ENCODE peak calls at places on chromosomes 7 and 10, in eight cellular contexts. One of them, this sample, is unnamed.

GRCh38 chr7:93382362-93382761 is 150.2 kb downstream of the VPS50 start:
- DNase-seq in T follicular helper cell: no peak
- DNase-seq in smooth muscle cell of the brain vasculature: no peak
- DNase-seq in C1 segment of cervical spinal cord: no peak
- DNase-seq in NCI-H2081: no peak
- DNase-seq in T47D: no peak
- DNase-seq in right cardiac atrium: no peak
- DNase-seq in cerebellar cortex: no peak
- DNase-seq in this sample: no peak

GRCh38 chr7:152571031-152571430 is 104.9 kb downstream of the XRCC2 start:
- DNase-seq in C1 segment of cervical spinal cord: no peak
- DNase-seq in right cardiac atrium: no peak
- DNase-seq in T47D: no peak
- DNase-seq in smooth muscle cell of the brain vasculature: no peak
- DNase-seq in cerebellar cortex: no peak
- DNase-seq in T follicular helper cell: no peak
- DNase-seq in NCI-H2081: no peak
- DNase-seq in this sample: no peak

GRCh38 chr10:124150189-124150806 is 56.9 kb upstream of the CHST15 start:
- DNase-seq in smooth muscle cell of the brain vasculature: no peak
- DNase-seq in T47D: no peak
- DNase-seq in T follicular helper cell: no peak
- DNase-seq in C1 segment of cervical spinal cord: no peak
- DNase-seq in cerebellar cortex: no peak
- DNase-seq in NCI-H2081: no peak
- DNase-seq in right cardiac atrium: no peak
- DNase-seq in this sample: no peak

GRCh38 chr7:154259396-154259795 is 207.2 kb downstream of the DPP6 start:
- DNase-seq in NCI-H2081: no peak
- DNase-seq in T47D: no peak
- DNase-seq in C1 segment of cervical spinal cord: no peak
- DNase-seq in T follicular helper cell: no peak
- DNase-seq in cerebellar cortex: no peak
- DNase-seq in right cardiac atrium: no peak
- DNase-seq in smooth muscle cell of the brain vasculature: no peak
- DNase-seq in this sample: no peak

GRCh38 chr7:34320412-34320811 is 337.6 kb upstream of the NPSR1 start:
- DNase-seq in T follicular helper cell: no peak
- DNase-seq in smooth muscle cell of the brain vasculature: no peak
- DNase-seq in C1 segment of cervical spinal cord: no peak
- DNase-seq in cerebellar cortex: no peak
- DNase-seq in NCI-H2081: no peak
- DNase-seq in right cardiac atrium: no peak
- DNase-seq in T47D: peak
- DNase-seq in this sample: no peak

GRCh38 chr10:46226232-46226631 is 60.6 kb upstream of the ANTXRL start:
- DNase-seq in C1 segment of cervical spinal cord: no peak
- DNase-seq in T follicular helper cell: no peak
- DNase-seq in T47D: no peak
- DNase-seq in cerebellar cortex: no peak
- DNase-seq in smooth muscle cell of the brain vasculature: no peak
- DNase-seq in NCI-H2081: no peak
- DNase-seq in right cardiac atrium: no peak
- DNase-seq in this sample: no peak

GRCh38 chr10:103157246-103157645 is 35.8 kb downstream of the NT5C2 start:
- DNase-seq in T follicular helper cell: no peak
- DNase-seq in right cardiac atrium: no peak
- DNase-seq in smooth muscle cell of the brain vasculature: no peak
- DNase-seq in T47D: no peak
- DNase-seq in NCI-H2081: no peak
- DNase-seq in C1 segment of cervical spinal cord: no peak
- DNase-seq in cerebellar cortex: no peak
- DNase-seq in this sample: no peak

GRCh38 chr10:24951201-24952145 is 933 bp downstream of the PRTFDC1 start:
- DNase-seq in T47D: no peak
- DNase-seq in T follicular helper cell: no peak
- DNase-seq in right cardiac atrium: no peak
- DNase-seq in NCI-H2081: peak
- DNase-seq in cerebellar cortex: peak
- DNase-seq in C1 segment of cervical spinal cord: peak
- DNase-seq in smooth muscle cell of the brain vasculature: no peak
- DNase-seq in this sample: peak

GRCh38 chr10:33476757-33477273 is 142.3 kb upstream of the NRP1 start:
- DNase-seq in right cardiac atrium: no peak
- DNase-seq in NCI-H2081: no peak
- DNase-seq in T47D: no peak
- DNase-seq in C1 segment of cervical spinal cord: no peak
- DNase-seq in T follicular helper cell: no peak
- DNase-seq in smooth muscle cell of the brain vasculature: no peak
- DNase-seq in cerebellar cortex: no peak
- DNase-seq in this sample: no peak

GRCh38 chr7:51352174-51353145 is 35.9 kb upstream of the COBL start:
- DNase-seq in T47D: no peak
- DNase-seq in NCI-H2081: no peak
- DNase-seq in right cardiac atrium: no peak
- DNase-seq in cerebellar cortex: no peak
- DNase-seq in T follicular helper cell: no peak
- DNase-seq in smooth muscle cell of the brain vasculature: no peak
- DNase-seq in C1 segment of cervical spinal cord: no peak
- DNase-seq in this sample: no peak

GRCh38 chr7:101167645-101168411 is 2.5 kb upstream of the VGF start:
- DNase-seq in T follicular helper cell: no peak
- DNase-seq in T47D: no peak
- DNase-seq in right cardiac atrium: no peak
- DNase-seq in C1 segment of cervical spinal cord: no peak
- DNase-seq in NCI-H2081: no peak
- DNase-seq in smooth muscle cell of the brain vasculature: no peak
- DNase-seq in cerebellar cortex: no peak
- DNase-seq in this sample: peak

GRCh38 chr10:30459283-30459682 is 25.3 kb downstream of the MAP3K8 start:
- DNase-seq in T47D: no peak
- DNase-seq in C1 segment of cervical spinal cord: no peak
- DNase-seq in smooth muscle cell of the brain vasculature: peak
- DNase-seq in T follicular helper cell: no peak
- DNase-seq in cerebellar cortex: no peak
- DNase-seq in right cardiac atrium: peak
- DNase-seq in NCI-H2081: no peak
- DNase-seq in this sample: no peak

GRCh38 chr10:72250666-72251065 is 23.1 kb upstream of the DDIT4 start:
- DNase-seq in C1 segment of cervical spinal cord: no peak
- DNase-seq in right cardiac atrium: peak
- DNase-seq in T47D: no peak
- DNase-seq in T follicular helper cell: no peak
- DNase-seq in cerebellar cortex: no peak
- DNase-seq in NCI-H2081: no peak
- DNase-seq in smooth muscle cell of the brain vasculature: no peak
- DNase-seq in this sample: no peak

GRCh38 chr10:102157224-102157623 is 5.0 kb downstream of the NOLC1 start:
- DNase-seq in cerebellar cortex: no peak
- DNase-seq in right cardiac atrium: no peak
- DNase-seq in smooth muscle cell of the brain vasculature: no peak
- DNase-seq in NCI-H2081: peak
- DNase-seq in T follicular helper cell: no peak
- DNase-seq in T47D: peak
- DNase-seq in C1 segment of cervical spinal cord: no peak
- DNase-seq in this sample: no peak

GRCh38 chr7:140079121-140079536 is 16.4 kb upstream of the PARP12 start:
- DNase-seq in T47D: no peak
- DNase-seq in right cardiac atrium: no peak
- DNase-seq in cerebellar cortex: peak
- DNase-seq in C1 segment of cervical spinal cord: no peak
- DNase-seq in T follicular helper cell: no peak
- DNase-seq in NCI-H2081: no peak
- DNase-seq in smooth muscle cell of the brain vasculature: no peak
- DNase-seq in this sample: peak

GRCh38 chr7:157873181-157873580 is 536.4 kb downstream of the DNAJB6 start:
- DNase-seq in T47D: no peak
- DNase-seq in smooth muscle cell of the brain vasculature: no peak
- DNase-seq in cerebellar cortex: no peak
- DNase-seq in right cardiac atrium: no peak
- DNase-seq in NCI-H2081: no peak
- DNase-seq in T follicular helper cell: no peak
- DNase-seq in C1 segment of cervical spinal cord: no peak
- DNase-seq in this sample: no peak

GRCh38 chr10:80173441-80173840 is 31.9 kb downstream of the ANXA11 start:
- DNase-seq in smooth muscle cell of the brain vasculature: no peak
- DNase-seq in T follicular helper cell: no peak
- DNase-seq in right cardiac atrium: peak
- DNase-seq in NCI-H2081: peak
- DNase-seq in cerebellar cortex: peak
- DNase-seq in C1 segment of cervical spinal cord: no peak
- DNase-seq in T47D: no peak
- DNase-seq in this sample: no peak

GRCh38 chr10:52617346-52617745 is 155.2 kb downstream of the MBL2 start:
- DNase-seq in cerebellar cortex: no peak
- DNase-seq in smooth muscle cell of the brain vasculature: no peak
- DNase-seq in NCI-H2081: no peak
- DNase-seq in right cardiac atrium: no peak
- DNase-seq in T47D: no peak
- DNase-seq in C1 segment of cervical spinal cord: no peak
- DNase-seq in T follicular helper cell: no peak
- DNase-seq in this sample: no peak

GRCh38 chr10:64465653-64466052 is 944.5 kb downstream of the REEP3 start:
- DNase-seq in C1 segment of cervical spinal cord: no peak
- DNase-seq in smooth muscle cell of the brain vasculature: no peak
- DNase-seq in T47D: no peak
- DNase-seq in T follicular helper cell: no peak
- DNase-seq in NCI-H2081: no peak
- DNase-seq in cerebellar cortex: no peak
- DNase-seq in right cardiac atrium: no peak
- DNase-seq in this sample: no peak

GRCh38 chr7:138370956-138371355 is 89.1 kb upstream of the TRIM24 start:
- DNase-seq in NCI-H2081: no peak
- DNase-seq in smooth muscle cell of the brain vasculature: no peak
- DNase-seq in cerebellar cortex: no peak
- DNase-seq in C1 segment of cervical spinal cord: no peak
- DNase-seq in right cardiac atrium: no peak
- DNase-seq in T follicular helper cell: no peak
- DNase-seq in T47D: no peak
- DNase-seq in this sample: no peak

GRCh38 chr7:88361357-88361756 is 54.7 kb upstream of the STEAP4 start:
- DNase-seq in right cardiac atrium: no peak
- DNase-seq in T follicular helper cell: no peak
- DNase-seq in smooth muscle cell of the brain vasculature: no peak
- DNase-seq in cerebellar cortex: no peak
- DNase-seq in NCI-H2081: no peak
- DNase-seq in C1 segment of cervical spinal cord: no peak
- DNase-seq in T47D: no peak
- DNase-seq in this sample: no peak

GRCh38 chr10:38038107-38038931 is 27.8 kb downstream of the ZNF33A start:
- DNase-seq in T follicular helper cell: no peak
- DNase-seq in C1 segment of cervical spinal cord: no peak
- DNase-seq in T47D: no peak
- DNase-seq in right cardiac atrium: no peak
- DNase-seq in NCI-H2081: no peak
- DNase-seq in smooth muscle cell of the brain vasculature: no peak
- DNase-seq in cerebellar cortex: no peak
- DNase-seq in this sample: peak

GRCh38 chr7:603152-603941 is 83.7 kb upstream of the PDGFA start:
- DNase-seq in NCI-H2081: no peak
- DNase-seq in C1 segment of cervical spinal cord: no peak
- DNase-seq in cerebellar cortex: no peak
- DNase-seq in T follicular helper cell: no peak
- DNase-seq in T47D: no peak
- DNase-seq in smooth muscle cell of the brain vasculature: no peak
- DNase-seq in right cardiac atrium: no peak
- DNase-seq in this sample: no peak

GRCh38 chr10:52215745-52216361 is 98.2 kb upstream of the DKK1 start:
- DNase-seq in smooth muscle cell of the brain vasculature: peak
- DNase-seq in T47D: peak
- DNase-seq in NCI-H2081: peak
- DNase-seq in right cardiac atrium: no peak
- DNase-seq in T follicular helper cell: peak
- DNase-seq in cerebellar cortex: peak
- DNase-seq in C1 segment of cervical spinal cord: peak
- DNase-seq in this sample: peak

GRCh38 chr10:112988839-112989406 is 38.9 kb downstream of the TCF7L2 start:
- DNase-seq in C1 segment of cervical spinal cord: no peak
- DNase-seq in right cardiac atrium: no peak
- DNase-seq in smooth muscle cell of the brain vasculature: no peak
- DNase-seq in NCI-H2081: no peak
- DNase-seq in cerebellar cortex: no peak
- DNase-seq in T follicular helper cell: no peak
- DNase-seq in T47D: no peak
- DNase-seq in this sample: no peak

GRCh38 chr7:100349757-100350156 is 8.2 kb upstream of the PILRB start:
- DNase-seq in T47D: no peak
- DNase-seq in T follicular helper cell: no peak
- DNase-seq in right cardiac atrium: no peak
- DNase-seq in NCI-H2081: no peak
- DNase-seq in C1 segment of cervical spinal cord: no peak
- DNase-seq in smooth muscle cell of the brain vasculature: no peak
- DNase-seq in cerebellar cortex: no peak
- DNase-seq in this sample: no peak

GRCh38 chr7:67470256-67470751 is 473.7 kb downstream of the TYW1 start:
- DNase-seq in NCI-H2081: no peak
- DNase-seq in T47D: peak
- DNase-seq in C1 segment of cervical spinal cord: peak
- DNase-seq in cerebellar cortex: no peak
- DNase-seq in smooth muscle cell of the brain vasculature: no peak
- DNase-seq in right cardiac atrium: no peak
- DNase-seq in T follicular helper cell: no peak
- DNase-seq in this sample: no peak

GRCh38 chr10:23445591-23445990 is 6.7 kb downstream of the OTUD1 start:
- DNase-seq in T47D: no peak
- DNase-seq in right cardiac atrium: no peak
- DNase-seq in cerebellar cortex: no peak
- DNase-seq in smooth muscle cell of the brain vasculature: no peak
- DNase-seq in NCI-H2081: no peak
- DNase-seq in C1 segment of cervical spinal cord: no peak
- DNase-seq in T follicular helper cell: no peak
- DNase-seq in this sample: no peak

GRCh38 chr10:119080521-119081259 is at the start of gene EIF3A:
- DNase-seq in C1 segment of cervical spinal cord: peak
- DNase-seq in right cardiac atrium: peak
- DNase-seq in smooth muscle cell of the brain vasculature: peak
- DNase-seq in cerebellar cortex: peak
- DNase-seq in T follicular helper cell: peak
- DNase-seq in NCI-H2081: peak
- DNase-seq in T47D: peak
- DNase-seq in this sample: peak

GRCh38 chr10:23556727-23557440 is 118.0 kb downstream of the OTUD1 start:
- DNase-seq in NCI-H2081: no peak
- DNase-seq in C1 segment of cervical spinal cord: no peak
- DNase-seq in T follicular helper cell: no peak
- DNase-seq in T47D: no peak
- DNase-seq in right cardiac atrium: no peak
- DNase-seq in cerebellar cortex: no peak
- DNase-seq in smooth muscle cell of the brain vasculature: no peak
- DNase-seq in this sample: no peak

GRCh38 chr10:35300063-35300699 is 36.1 kb upstream of the CCNY start:
- DNase-seq in smooth muscle cell of the brain vasculature: no peak
- DNase-seq in C1 segment of cervical spinal cord: peak
- DNase-seq in NCI-H2081: no peak
- DNase-seq in cerebellar cortex: no peak
- DNase-seq in T47D: no peak
- DNase-seq in right cardiac atrium: peak
- DNase-seq in T follicular helper cell: no peak
- DNase-seq in this sample: no peak

GRCh38 chr7:140242057-140243031 is 65.6 kb upstream of the KDM7A start:
- DNase-seq in cerebellar cortex: no peak
- DNase-seq in right cardiac atrium: peak
- DNase-seq in C1 segment of cervical spinal cord: no peak
- DNase-seq in T47D: no peak
- DNase-seq in smooth muscle cell of the brain vasculature: no peak
- DNase-seq in NCI-H2081: peak
- DNase-seq in T follicular helper cell: no peak
- DNase-seq in this sample: no peak

GRCh38 chr10:70905071-70906021 is 17.0 kb upstream of the PCBD1 start:
- DNase-seq in NCI-H2081: no peak
- DNase-seq in T47D: no peak
- DNase-seq in C1 segment of cervical spinal cord: no peak
- DNase-seq in right cardiac atrium: no peak
- DNase-seq in smooth muscle cell of the brain vasculature: no peak
- DNase-seq in T follicular helper cell: no peak
- DNase-seq in cerebellar cortex: no peak
- DNase-seq in this sample: no peak